ENCODE peak calls at places on chromosomes 3 and 15, in five cellular contexts. One of them, this sample, is unnamed.

GRCh38 chr3:181699171-181699903 is 12.4 kb upstream of the SOX2 start:
- DNase-seq in C1 segment of cervical spinal cord: peak
- DNase-seq in KG1: no peak
- DNase-seq in retina: peak
- DNase-seq in mucosa of descending colon: no peak
- DNase-seq in this sample: no peak

GRCh38 chr3:100449214-100449613 is 43.2 kb upstream of the TMEM45A start:
- DNase-seq in C1 segment of cervical spinal cord: no peak
- DNase-seq in KG1: no peak
- DNase-seq in retina: no peak
- DNase-seq in mucosa of descending colon: no peak
- DNase-seq in this sample: no peak

GRCh38 chr3:8369638-8370037 is 132.0 kb upstream of the LMCD1 start:
- DNase-seq in C1 segment of cervical spinal cord: no peak
- DNase-seq in KG1: no peak
- DNase-seq in retina: no peak
- DNase-seq in mucosa of descending colon: no peak
- DNase-seq in this sample: no peak

GRCh38 chr15:57640935-57641682 is 49.4 kb downstream of the MYZAP start:
- DNase-seq in C1 segment of cervical spinal cord: no peak
- DNase-seq in KG1: no peak
- DNase-seq in retina: no peak
- DNase-seq in mucosa of descending colon: no peak
- DNase-seq in this sample: no peak

GRCh38 chr3:52088445-52089367 is 32.3 kb upstream of the DUSP7 start:
- DNase-seq in C1 segment of cervical spinal cord: no peak
- DNase-seq in KG1: peak
- DNase-seq in retina: peak
- DNase-seq in mucosa of descending colon: no peak
- DNase-seq in this sample: no peak

GRCh38 chr3:15823092-15823491 is 25.3 kb upstream of the ANKRD28 start:
- DNase-seq in C1 segment of cervical spinal cord: no peak
- DNase-seq in KG1: no peak
- DNase-seq in retina: peak
- DNase-seq in mucosa of descending colon: no peak
- DNase-seq in this sample: no peak

GRCh38 chr3:144963810-144964209 is 992.2 kb downstream of the DIPK2A start:
- DNase-seq in C1 segment of cervical spinal cord: no peak
- DNase-seq in KG1: no peak
- DNase-seq in retina: no peak
- DNase-seq in mucosa of descending colon: no peak
- DNase-seq in this sample: no peak

GRCh38 chr15:49558924-49559323 is 61.7 kb downstream of the FAM227B start:
- DNase-seq in C1 segment of cervical spinal cord: no peak
- DNase-seq in KG1: no peak
- DNase-seq in retina: no peak
- DNase-seq in mucosa of descending colon: no peak
- DNase-seq in this sample: no peak

GRCh38 chr15:83651541-83651940 is 2.4 kb upstream of the ADAMTSL3 start:
- DNase-seq in C1 segment of cervical spinal cord: no peak
- DNase-seq in KG1: no peak
- DNase-seq in retina: no peak
- DNase-seq in mucosa of descending colon: no peak
- DNase-seq in this sample: no peak

GRCh38 chr3:50675179-50676030 is 678 bp downstream of the DOCK3 start:
- DNase-seq in C1 segment of cervical spinal cord: peak
- DNase-seq in KG1: no peak
- DNase-seq in retina: peak
- DNase-seq in mucosa of descending colon: peak
- DNase-seq in this sample: no peak

GRCh38 chr3:149975919-149976318 is 5.2 kb upstream of the PFN2 start:
- DNase-seq in C1 segment of cervical spinal cord: no peak
- DNase-seq in KG1: no peak
- DNase-seq in retina: no peak
- DNase-seq in mucosa of descending colon: no peak
- DNase-seq in this sample: no peak

GRCh38 chr15:62426387-62426956 is 261.4 kb upstream of the C2CD4B start:
- DNase-seq in C1 segment of cervical spinal cord: no peak
- DNase-seq in KG1: no peak
- DNase-seq in retina: no peak
- DNase-seq in mucosa of descending colon: no peak
- DNase-seq in this sample: no peak

GRCh38 chr3:129727707-129728106 is 121.2 kb upstream of the PLXND1 start:
- DNase-seq in C1 segment of cervical spinal cord: no peak
- DNase-seq in KG1: no peak
- DNase-seq in retina: no peak
- DNase-seq in mucosa of descending colon: peak
- DNase-seq in this sample: peak

GRCh38 chr3:170054204-170054603 is 16.4 kb downstream of the GPR160 start:
- DNase-seq in C1 segment of cervical spinal cord: no peak
- DNase-seq in KG1: no peak
- DNase-seq in retina: no peak
- DNase-seq in mucosa of descending colon: no peak
- DNase-seq in this sample: no peak

GRCh38 chr3:23174426-23175039 is 28.6 kb upstream of the UBE2E2 start:
- DNase-seq in C1 segment of cervical spinal cord: no peak
- DNase-seq in KG1: no peak
- DNase-seq in retina: peak
- DNase-seq in mucosa of descending colon: no peak
- DNase-seq in this sample: no peak

GRCh38 chr3:9852528-9852927 is 8.7 kb upstream of the RPUSD3 start:
- DNase-seq in C1 segment of cervical spinal cord: no peak
- DNase-seq in KG1: no peak
- DNase-seq in retina: no peak
- DNase-seq in mucosa of descending colon: no peak
- DNase-seq in this sample: no peak

GRCh38 chr3:129313415-129313982 is 34.8 kb downstream of the HMCES start:
- DNase-seq in C1 segment of cervical spinal cord: no peak
- DNase-seq in KG1: no peak
- DNase-seq in retina: peak
- DNase-seq in mucosa of descending colon: no peak
- DNase-seq in this sample: no peak

GRCh38 chr3:29516164-29516563 is 235.3 kb downstream of the RBMS3 start:
- DNase-seq in C1 segment of cervical spinal cord: no peak
- DNase-seq in KG1: no peak
- DNase-seq in retina: no peak
- DNase-seq in mucosa of descending colon: no peak
- DNase-seq in this sample: no peak

GRCh38 chr3:144864646-144865045 is 893.0 kb downstream of the DIPK2A start:
- DNase-seq in C1 segment of cervical spinal cord: no peak
- DNase-seq in KG1: no peak
- DNase-seq in retina: no peak
- DNase-seq in mucosa of descending colon: no peak
- DNase-seq in this sample: no peak

GRCh38 chr15:29361560-29361959 is 91.9 kb upstream of the NSMCE3 start:
- DNase-seq in C1 segment of cervical spinal cord: no peak
- DNase-seq in KG1: no peak
- DNase-seq in retina: no peak
- DNase-seq in mucosa of descending colon: no peak
- DNase-seq in this sample: no peak

GRCh38 chr15:64825081-64825430 is 391 bp downstream of the PIF1 start:
- DNase-seq in C1 segment of cervical spinal cord: no peak
- DNase-seq in KG1: no peak
- DNase-seq in retina: no peak
- DNase-seq in mucosa of descending colon: no peak
- DNase-seq in this sample: no peak

GRCh38 chr3:46934508-46935167 is 41.9 kb downstream of the CCDC12 start:
- DNase-seq in C1 segment of cervical spinal cord: no peak
- DNase-seq in KG1: no peak
- DNase-seq in retina: no peak
- DNase-seq in mucosa of descending colon: no peak
- DNase-seq in this sample: no peak

GRCh38 chr3:183984749-183985729 is 32.6 kb downstream of the ABCC5 start:
- DNase-seq in C1 segment of cervical spinal cord: no peak
- DNase-seq in KG1: no peak
- DNase-seq in retina: no peak
- DNase-seq in mucosa of descending colon: no peak
- DNase-seq in this sample: no peak

GRCh38 chr3:182979103-182979697 is 1.1 kb downstream of the DCUN1D1 start:
- DNase-seq in C1 segment of cervical spinal cord: no peak
- DNase-seq in KG1: no peak
- DNase-seq in retina: no peak
- DNase-seq in mucosa of descending colon: peak
- DNase-seq in this sample: no peak

GRCh38 chr15:42332331-42332730 is 27.0 kb upstream of the CAPN3 start:
- DNase-seq in C1 segment of cervical spinal cord: no peak
- DNase-seq in KG1: no peak
- DNase-seq in retina: no peak
- DNase-seq in mucosa of descending colon: no peak
- DNase-seq in this sample: no peak

GRCh38 chr3:171374661-171375285 is 85.4 kb downstream of the TNIK start:
- DNase-seq in C1 segment of cervical spinal cord: no peak
- DNase-seq in KG1: no peak
- DNase-seq in retina: no peak
- DNase-seq in mucosa of descending colon: no peak
- DNase-seq in this sample: no peak

GRCh38 chr3:161263057-161263456 is 41.9 kb downstream of the NMD3 start:
- DNase-seq in C1 segment of cervical spinal cord: no peak
- DNase-seq in KG1: no peak
- DNase-seq in retina: no peak
- DNase-seq in mucosa of descending colon: no peak
- DNase-seq in this sample: no peak

GRCh38 chr15:58066042-58066867 is 744 bp upstream of the ALDH1A2 start:
- DNase-seq in C1 segment of cervical spinal cord: peak
- DNase-seq in KG1: no peak
- DNase-seq in retina: peak
- DNase-seq in mucosa of descending colon: peak
- DNase-seq in this sample: peak

GRCh38 chr3:101950510-101950909 is 101.2 kb downstream of the NFKBIZ start:
- DNase-seq in C1 segment of cervical spinal cord: no peak
- DNase-seq in KG1: no peak
- DNase-seq in retina: no peak
- DNase-seq in mucosa of descending colon: no peak
- DNase-seq in this sample: no peak

GRCh38 chr3:67610458-67610857 is 44.0 kb downstream of the SUCLG2 start:
- DNase-seq in C1 segment of cervical spinal cord: no peak
- DNase-seq in KG1: no peak
- DNase-seq in retina: no peak
- DNase-seq in mucosa of descending colon: no peak
- DNase-seq in this sample: no peak

GRCh38 chr3:77709158-77709557 is 669.3 kb downstream of the ROBO2 start:
- DNase-seq in C1 segment of cervical spinal cord: no peak
- DNase-seq in KG1: no peak
- DNase-seq in retina: no peak
- DNase-seq in mucosa of descending colon: no peak
- DNase-seq in this sample: no peak